ENCODE peak calls at places on chromosome X, in ten cellular contexts. G is nephron progenitor cell; B is ACHN; K is sciatic nerve; M is bronchial epithelial cell; Z is Ammon's horn; D is stimulated activated CD8-positive, alpha-beta memory T cell treated with anti-CD3 and anti-CD28 coated beads, Interleukin-2, amount 100 ng/mL, for 1 hour; S is NCI-H1092; E is naive thymus-derived CD8-positive, alpha-beta T cell; V is endothelial cell. C is an unnamed sample.
A peak's percentile ranks its signal among the peaks of the same experiment; 100 is the strongest.

GRCh38 chrX:144327515-144327914 is 443.6 kb downstream of the UBE2NL start:
- DNase-seq in G (no peak), B (no peak), K (no peak), M (no peak), Z (no peak), D (no peak), S (no peak), E (no peak), V (no peak), C (no peak)

GRCh38 chrX:149871940-149872339 is 9.0 kb upstream of the MAGEA8 start:
- DNase-seq in G (peak; percentile 42), B (peak; percentile 6), K (no peak), M (peak; percentile 29), Z (no peak), D (peak; percentile 31), S (no peak), E (peak; percentile 12), V (peak; percentile 55), C (peak; percentile 27)

GRCh38 chrX:20967725-20968124 is 406.5 kb upstream of the CNKSR2 start:
- DNase-seq in G (no peak), B (no peak), K (no peak), M (no peak), Z (no peak), D (no peak), S (peak; percentile 52), E (no peak), V (no peak), C (no peak)

GRCh38 chrX:67780694-67781109 is 236.9 kb downstream of the AR start:
- DNase-seq in G (no peak), B (peak; percentile 22), K (peak; percentile 89), M (peak; percentile 91), Z (peak; percentile 52), D (no peak), S (peak; percentile 14), E (no peak), V (no peak), C (peak; percentile 27)

GRCh38 chrX:153993079-153993478 is 20.5 kb downstream of the TMEM187 start:
- DNase-seq in G (no peak), B (no peak), K (no peak), M (no peak), Z (no peak), D (no peak), S (no peak), E (no peak), V (no peak), C (no peak)

GRCh38 chrX:41085883-41086626 is 810 bp downstream of the USP9X start:
- DNase-seq in G (peak; percentile 57), B (peak; percentile 44), K (peak; percentile 79), M (peak; percentile 35), Z (peak; percentile 55), D (peak; percentile 2), S (peak; percentile 29), E (peak; percentile 6), V (peak; percentile 47), C (peak; percentile 57)

GRCh38 chrX:30971761-30972603 is 82.9 kb upstream of the TAB3 start:
- DNase-seq in G (peak; percentile 15), B (peak; percentile 48), K (no peak), M (peak; percentile 19), Z (peak; percentile 24), D (no peak), S (peak; percentile 39), E (no peak), V (peak; percentile 7), C (peak; percentile 66)

GRCh38 chrX:17052210-17052609 is 105.8 kb downstream of the REPS2 start:
- DNase-seq in G (no peak), B (no peak), K (no peak), M (peak; percentile 75), Z (no peak), D (no peak), S (no peak), E (no peak), V (no peak), C (no peak)

GRCh38 chrX:72081605-72082320 is 50.0 kb downstream of the RTL5 start:
- DNase-seq in G (no peak), B (no peak), K (no peak), M (no peak), Z (no peak), D (no peak), S (no peak), E (no peak), V (no peak), C (no peak)

GRCh38 chrX:11380187-11380586 is 87.0 kb downstream of the AMELX start:
- DNase-seq in G (no peak), B (no peak), K (no peak), M (peak; percentile 28), Z (peak; percentile 11), D (no peak), S (no peak), E (no peak), V (no peak), C (no peak)

GRCh38 chrX:121456315-121456714 is 408.9 kb downstream of the GLUD2 start:
- DNase-seq in G (no peak), B (no peak), K (no peak), M (peak; percentile 41), Z (no peak), D (no peak), S (no peak), E (no peak), V (no peak), C (no peak)

GRCh38 chrX:66163849-66164401 is at the start of gene HEPH:
- DNase-seq in G (peak; percentile 2), B (no peak), K (no peak), M (no peak), Z (peak; percentile 10), D (no peak), S (no peak), E (no peak), V (peak; percentile 8), C (no peak)

GRCh38 chrX:17412692-17413091 is 37.7 kb downstream of the NHS start:
- DNase-seq in G (no peak), B (peak; percentile 54), K (no peak), M (peak; percentile 86), Z (no peak), D (no peak), S (no peak), E (no peak), V (no peak), C (no peak)

GRCh38 chrX:103376979-103377324 is 614 bp downstream of the BEX3 start:
- DNase-seq in G (peak; percentile 39), B (no peak), K (peak; percentile 62), M (no peak), Z (no peak), D (no peak), S (peak; percentile 18), E (no peak), V (peak; percentile 21), C (peak; percentile 43)

GRCh38 chrX:1516596-1517104 is 20.3 kb downstream of the P2RY8 start:
- DNase-seq in G (no peak), B (no peak), K (no peak), M (no peak), Z (no peak), D (no peak), S (no peak), E (no peak), V (no peak), C (no peak)

GRCh38 chrX:26649534-26649933 is 433.6 kb downstream of the MAGEB5 start:
- DNase-seq in G (no peak), B (peak; percentile 33), K (no peak), M (peak; percentile 7), Z (no peak), D (no peak), S (no peak), E (no peak), V (no peak), C (peak; percentile 51)

GRCh38 chrX:9948406-9948805 is 18.8 kb upstream of the CLDN34 start:
- DNase-seq in G (no peak), B (no peak), K (no peak), M (no peak), Z (no peak), D (no peak), S (peak; percentile 9), E (no peak), V (no peak), C (peak; percentile 32)

GRCh38 chrX:31258163-31258562 is 186.3 kb upstream of the FTHL17 start:
- DNase-seq in G (no peak), B (no peak), K (no peak), M (peak; percentile 38), Z (no peak), D (no peak), S (no peak), E (no peak), V (no peak), C (no peak)

GRCh38 chrX:38225093-38225492 is 4.4 kb upstream of the SRPX start:
- DNase-seq in G (no peak), B (no peak), K (no peak), M (peak; percentile 32), Z (no peak), D (no peak), S (no peak), E (no peak), V (no peak), C (no peak)